ENCODE peak calls at places on chromosomes 2 and 18, in nine cellular contexts. One of them, this sample, is unnamed.

GRCh38 chr2:29270606-29271005 is 155.4 kb downstream of the CLIP4 start:
- DNase-seq in retinal pigment epithelial cell: no peak
- DNase-seq in omental fat pad: no peak
- DNase-seq in GM13976: no peak
- DNase-seq in tibial artery: peak
- DNase-seq in IMR-90: no peak
- DNase-seq in A549: no peak
- DNase-seq in LNCaP clone FGC: no peak
- DNase-seq in choroid plexus epithelial cell: no peak
- DNase-seq in this sample: no peak

GRCh38 chr2:206432432-206433082 is 10.8 kb upstream of the ADAM23 start:
- DNase-seq in retinal pigment epithelial cell: no peak
- DNase-seq in LNCaP clone FGC: no peak
- DNase-seq in A549: no peak
- DNase-seq in choroid plexus epithelial cell: no peak
- DNase-seq in tibial artery: no peak
- DNase-seq in IMR-90: no peak
- DNase-seq in GM13976: no peak
- DNase-seq in omental fat pad: no peak
- DNase-seq in this sample: no peak

GRCh38 chr18:45127395-45127794 is 446.7 kb downstream of the SETBP1 start:
- DNase-seq in LNCaP clone FGC: no peak
- DNase-seq in choroid plexus epithelial cell: no peak
- DNase-seq in IMR-90: no peak
- DNase-seq in A549: no peak
- DNase-seq in retinal pigment epithelial cell: no peak
- DNase-seq in tibial artery: no peak
- DNase-seq in omental fat pad: no peak
- DNase-seq in GM13976: no peak
- DNase-seq in this sample: no peak

GRCh38 chr2:31429759-31430438 is 15.4 kb upstream of the XDH start:
- DNase-seq in omental fat pad: no peak
- DNase-seq in tibial artery: no peak
- DNase-seq in choroid plexus epithelial cell: no peak
- DNase-seq in GM13976: no peak
- DNase-seq in IMR-90: peak
- DNase-seq in LNCaP clone FGC: no peak
- DNase-seq in retinal pigment epithelial cell: no peak
- DNase-seq in A549: peak
- DNase-seq in this sample: no peak

GRCh38 chr2:142944264-142944663 is 66.8 kb downstream of the KYNU start:
- DNase-seq in IMR-90: peak
- DNase-seq in A549: peak
- DNase-seq in tibial artery: no peak
- DNase-seq in retinal pigment epithelial cell: peak
- DNase-seq in GM13976: no peak
- DNase-seq in LNCaP clone FGC: peak
- DNase-seq in omental fat pad: no peak
- DNase-seq in choroid plexus epithelial cell: peak
- DNase-seq in this sample: no peak

GRCh38 chr2:113930448-113930847 is 40.6 kb downstream of the ACTR3 start:
- DNase-seq in GM13976: no peak
- DNase-seq in choroid plexus epithelial cell: peak
- DNase-seq in A549: no peak
- DNase-seq in IMR-90: peak
- DNase-seq in omental fat pad: no peak
- DNase-seq in tibial artery: no peak
- DNase-seq in retinal pigment epithelial cell: no peak
- DNase-seq in LNCaP clone FGC: no peak
- DNase-seq in this sample: no peak

GRCh38 chr2:223972656-223973102 is 15.4 kb downstream of the MRPL44 start:
- DNase-seq in LNCaP clone FGC: no peak
- DNase-seq in IMR-90: no peak
- DNase-seq in omental fat pad: no peak
- DNase-seq in A549: no peak
- DNase-seq in tibial artery: no peak
- DNase-seq in choroid plexus epithelial cell: no peak
- DNase-seq in retinal pigment epithelial cell: no peak
- DNase-seq in GM13976: no peak
- DNase-seq in this sample: no peak

GRCh38 chr2:13682878-13683277 is 949.6 kb upstream of the LRATD1 start:
- DNase-seq in A549: peak
- DNase-seq in IMR-90: peak
- DNase-seq in GM13976: no peak
- DNase-seq in retinal pigment epithelial cell: peak
- DNase-seq in choroid plexus epithelial cell: peak
- DNase-seq in omental fat pad: no peak
- DNase-seq in LNCaP clone FGC: peak
- DNase-seq in tibial artery: no peak
- DNase-seq in this sample: no peak

GRCh38 chr2:207257291-207258190 is 91.8 kb upstream of the KLF7 start:
- DNase-seq in choroid plexus epithelial cell: no peak
- DNase-seq in retinal pigment epithelial cell: no peak
- DNase-seq in A549: no peak
- DNase-seq in omental fat pad: no peak
- DNase-seq in tibial artery: no peak
- DNase-seq in IMR-90: peak
- DNase-seq in GM13976: no peak
- DNase-seq in LNCaP clone FGC: no peak
- DNase-seq in this sample: no peak

GRCh38 chr2:168165985-168166901 is 81.2 kb downstream of the STK39 start:
- DNase-seq in retinal pigment epithelial cell: no peak
- DNase-seq in LNCaP clone FGC: no peak
- DNase-seq in A549: no peak
- DNase-seq in tibial artery: no peak
- DNase-seq in GM13976: no peak
- DNase-seq in IMR-90: no peak
- DNase-seq in choroid plexus epithelial cell: no peak
- DNase-seq in omental fat pad: no peak
- DNase-seq in this sample: no peak

GRCh38 chr2:191478754-191479679 is 198.9 kb upstream of the NABP1 start:
- DNase-seq in GM13976: no peak
- DNase-seq in choroid plexus epithelial cell: peak
- DNase-seq in omental fat pad: no peak
- DNase-seq in tibial artery: no peak
- DNase-seq in A549: no peak
- DNase-seq in IMR-90: peak
- DNase-seq in retinal pigment epithelial cell: no peak
- DNase-seq in LNCaP clone FGC: no peak
- DNase-seq in this sample: no peak

GRCh38 chr2:155190342-155190741 is 491.8 kb downstream of the KCNJ3 start:
- DNase-seq in A549: no peak
- DNase-seq in GM13976: no peak
- DNase-seq in LNCaP clone FGC: peak
- DNase-seq in omental fat pad: no peak
- DNase-seq in tibial artery: no peak
- DNase-seq in retinal pigment epithelial cell: no peak
- DNase-seq in IMR-90: no peak
- DNase-seq in choroid plexus epithelial cell: no peak
- DNase-seq in this sample: no peak

GRCh38 chr2:101173707-101174295 is 22.6 kb upstream of the TBC1D8 start:
- DNase-seq in choroid plexus epithelial cell: no peak
- DNase-seq in A549: no peak
- DNase-seq in LNCaP clone FGC: no peak
- DNase-seq in retinal pigment epithelial cell: no peak
- DNase-seq in tibial artery: no peak
- DNase-seq in GM13976: peak
- DNase-seq in IMR-90: no peak
- DNase-seq in omental fat pad: no peak
- DNase-seq in this sample: peak

GRCh38 chr2:23662941-23663729 is 263.8 kb downstream of the ATAD2B start:
- DNase-seq in IMR-90: no peak
- DNase-seq in LNCaP clone FGC: no peak
- DNase-seq in GM13976: no peak
- DNase-seq in tibial artery: peak
- DNase-seq in omental fat pad: no peak
- DNase-seq in retinal pigment epithelial cell: no peak
- DNase-seq in choroid plexus epithelial cell: no peak
- DNase-seq in A549: no peak
- DNase-seq in this sample: no peak

GRCh38 chr2:239880396-239880795 is 144.7 kb downstream of the NDUFA10 start:
- DNase-seq in omental fat pad: no peak
- DNase-seq in tibial artery: peak
- DNase-seq in A549: no peak
- DNase-seq in IMR-90: no peak
- DNase-seq in retinal pigment epithelial cell: no peak
- DNase-seq in LNCaP clone FGC: no peak
- DNase-seq in GM13976: no peak
- DNase-seq in choroid plexus epithelial cell: no peak
- DNase-seq in this sample: no peak

GRCh38 chr2:102618452-102619413 is 620 bp upstream of the SLC9A2 start:
- DNase-seq in retinal pigment epithelial cell: no peak
- DNase-seq in choroid plexus epithelial cell: peak
- DNase-seq in LNCaP clone FGC: no peak
- DNase-seq in A549: peak
- DNase-seq in omental fat pad: no peak
- DNase-seq in GM13976: peak
- DNase-seq in IMR-90: no peak
- DNase-seq in tibial artery: peak
- DNase-seq in this sample: peak

GRCh38 chr2:166802475-166802874 is 85.8 kb upstream of the XIRP2 start:
- DNase-seq in tibial artery: no peak
- DNase-seq in omental fat pad: no peak
- DNase-seq in A549: no peak
- DNase-seq in IMR-90: no peak
- DNase-seq in choroid plexus epithelial cell: no peak
- DNase-seq in retinal pigment epithelial cell: no peak
- DNase-seq in GM13976: no peak
- DNase-seq in LNCaP clone FGC: no peak
- DNase-seq in this sample: no peak

DNA sequence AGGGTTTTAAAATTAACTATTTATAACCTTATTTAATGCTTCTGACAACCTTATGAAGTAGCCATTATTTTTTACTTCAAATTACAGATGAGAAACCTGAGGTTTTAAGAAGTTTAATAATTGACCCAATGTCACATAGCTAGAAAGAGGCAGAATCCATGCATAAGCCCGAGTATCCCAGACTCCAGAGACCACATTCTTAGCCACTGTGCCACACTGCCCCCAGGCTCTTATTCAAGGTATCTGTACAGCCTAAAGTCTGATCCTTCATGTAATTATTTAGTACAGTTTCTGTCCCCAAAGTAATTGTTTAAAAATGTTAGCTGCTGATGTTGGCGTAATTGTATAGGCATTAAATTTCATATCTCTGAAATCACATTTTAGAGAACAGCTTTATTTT is 124.7 kb upstream of the LRRTM1 start:
- DNase-seq in IMR-90: no peak
- DNase-seq in LNCaP clone FGC: no peak
- DNase-seq in GM13976: no peak
- DNase-seq in retinal pigment epithelial cell: no peak
- DNase-seq in choroid plexus epithelial cell: no peak
- DNase-seq in A549: no peak
- DNase-seq in omental fat pad: no peak
- DNase-seq in tibial artery: no peak
- DNase-seq in this sample: no peak
- TF ChIP-seq CTCF in IMR-90: no peak
- TF ChIP-seq CTCF in LNCaP clone FGC: no peak
- TF ChIP-seq CTCF in GM13976: no peak
- TF ChIP-seq CTCF in retinal pigment epithelial cell: no peak
- TF ChIP-seq CTCF in choroid plexus epithelial cell: no peak
- TF ChIP-seq CTCF in A549: no peak
- TF ChIP-seq CTCF in omental fat pad: no peak
- TF ChIP-seq CTCF in tibial artery: no peak
- TF ChIP-seq CTCF in this sample: no peak

DNA sequence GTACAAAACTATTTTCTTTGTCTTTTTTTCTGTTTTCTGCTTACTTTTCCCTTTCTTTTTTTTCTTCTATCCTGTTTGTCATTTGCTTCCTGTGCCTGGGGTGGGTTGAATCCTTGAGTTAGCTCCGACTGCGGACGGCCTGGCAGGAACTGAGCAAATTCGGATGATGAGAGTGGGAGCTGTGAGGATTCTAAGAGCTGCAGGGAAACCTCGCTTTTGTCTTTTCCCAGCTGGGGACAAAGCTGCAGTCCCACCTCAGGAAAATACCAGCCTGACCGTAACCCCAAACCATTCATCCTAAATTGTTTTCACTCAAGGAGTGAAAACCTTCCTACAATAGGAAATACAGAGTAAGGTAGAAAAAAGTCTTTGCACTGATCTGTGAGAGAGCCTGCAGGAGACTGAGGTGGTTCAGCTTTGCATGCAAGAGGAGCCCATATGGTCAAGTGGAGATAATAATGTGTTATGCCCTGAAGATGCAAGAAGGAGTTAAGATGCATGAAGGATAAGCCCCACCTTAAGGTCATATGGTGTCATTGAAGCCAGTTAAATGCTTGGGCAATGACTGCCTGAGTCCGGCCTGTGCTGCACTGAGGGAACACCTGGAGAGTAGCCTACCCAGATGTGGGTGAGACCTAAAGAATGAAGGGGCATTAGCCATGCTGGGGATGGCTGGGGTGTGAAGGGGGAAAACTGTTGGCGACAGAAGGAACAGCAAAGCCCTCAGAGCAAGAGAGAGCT is 31.7 kb upstream of the ARL4C start:
- DNase-seq in A549: no peak
- DNase-seq in retinal pigment epithelial cell: no peak
- DNase-seq in GM13976: no peak
- DNase-seq in omental fat pad: no peak
- DNase-seq in tibial artery: no peak
- DNase-seq in choroid plexus epithelial cell: no peak
- DNase-seq in IMR-90: no peak
- DNase-seq in LNCaP clone FGC: no peak
- DNase-seq in this sample: no peak
- TF ChIP-seq CTCF in A549: no peak
- TF ChIP-seq CTCF in retinal pigment epithelial cell: no peak
- TF ChIP-seq CTCF in GM13976: no peak
- TF ChIP-seq CTCF in omental fat pad: no peak
- TF ChIP-seq CTCF in tibial artery: no peak
- TF ChIP-seq CTCF in choroid plexus epithelial cell: no peak
- TF ChIP-seq CTCF in IMR-90: no peak
- TF ChIP-seq CTCF in LNCaP clone FGC: no peak
- TF ChIP-seq CTCF in this sample: no peak

DNA sequence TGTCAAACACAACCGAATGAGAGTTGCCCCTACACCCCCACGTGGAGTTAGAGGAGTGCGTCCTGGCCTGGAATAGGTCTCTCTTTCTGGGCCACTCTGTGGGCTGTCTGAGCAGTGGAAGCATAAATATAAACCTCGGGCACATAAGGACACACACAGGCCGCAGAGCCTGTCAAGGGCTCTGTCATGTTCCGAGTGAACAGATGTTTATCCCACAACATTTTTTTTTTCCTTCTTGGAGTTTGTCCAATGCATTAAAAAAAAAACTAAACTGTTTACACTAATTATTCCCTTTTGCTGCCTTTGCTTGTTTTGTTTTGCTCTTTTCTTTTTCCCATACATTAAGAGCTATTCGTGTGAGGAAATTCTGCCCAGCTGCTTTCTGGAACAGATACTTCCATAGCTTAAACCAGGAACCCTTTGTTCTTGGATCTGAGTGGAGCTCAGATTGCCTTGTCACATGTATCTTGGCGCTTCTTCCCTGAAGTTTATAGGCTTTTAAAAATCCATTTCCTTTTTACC is 228.3 kb upstream of the FOSL2 start:
- DNase-seq in choroid plexus epithelial cell: peak
- DNase-seq in A549: no peak
- DNase-seq in omental fat pad: no peak
- DNase-seq in GM13976: no peak
- DNase-seq in IMR-90: peak
- DNase-seq in LNCaP clone FGC: peak
- DNase-seq in retinal pigment epithelial cell: no peak
- DNase-seq in tibial artery: no peak
- DNase-seq in this sample: no peak
- TF ChIP-seq CTCF in choroid plexus epithelial cell: no peak
- TF ChIP-seq CTCF in A549: no peak
- TF ChIP-seq CTCF in omental fat pad: no peak
- TF ChIP-seq CTCF in GM13976: no peak
- TF ChIP-seq CTCF in IMR-90: no peak
- TF ChIP-seq CTCF in LNCaP clone FGC: no peak
- TF ChIP-seq CTCF in retinal pigment epithelial cell: no peak
- TF ChIP-seq CTCF in tibial artery: no peak
- TF ChIP-seq CTCF in this sample: no peak

GRCh38 chr2:8627692-8628085 is 54.2 kb upstream of the ID2 start:
- DNase-seq in tibial artery: no peak
- DNase-seq in retinal pigment epithelial cell: no peak
- DNase-seq in omental fat pad: no peak
- DNase-seq in IMR-90: no peak
- DNase-seq in LNCaP clone FGC: no peak
- DNase-seq in A549: peak
- DNase-seq in GM13976: no peak
- DNase-seq in choroid plexus epithelial cell: no peak
- DNase-seq in this sample: no peak
- TF ChIP-seq CTCF in tibial artery: no peak
- TF ChIP-seq CTCF in retinal pigment epithelial cell: no peak
- TF ChIP-seq CTCF in omental fat pad: no peak
- TF ChIP-seq CTCF in IMR-90: no peak
- TF ChIP-seq CTCF in LNCaP clone FGC: no peak
- TF ChIP-seq CTCF in A549: peak
- TF ChIP-seq CTCF in GM13976: no peak
- TF ChIP-seq CTCF in choroid plexus epithelial cell: no peak
- TF ChIP-seq CTCF in this sample: no peak

This sample was measured in GM10248.